ENCODE peak calls at places on chromosomes 11 and 22, in four cellular contexts. One of them, this sample, is unnamed.

GRCh38 chr11:66371627-66372415 is at the start of gene SLC29A2:
- DNase-seq in stomach: peak
- DNase-seq in adrenal gland: no peak
- DNase-seq in dorsolateral prefrontal cortex: peak
- DNase-seq in this sample: no peak

GRCh38 chr11:47183031-47183856 is 3.0 kb downstream of the PACSIN3 start:
- DNase-seq in adrenal gland: no peak
- DNase-seq in stomach: no peak
- DNase-seq in dorsolateral prefrontal cortex: no peak
- DNase-seq in this sample: no peak

GRCh38 chr22:27796118-27796517 is 5.4 kb downstream of the MN1 start:
- DNase-seq in dorsolateral prefrontal cortex: no peak
- DNase-seq in adrenal gland: no peak
- DNase-seq in stomach: no peak
- DNase-seq in this sample: no peak

GRCh38 chr22:21451545-21452520 is 15.4 kb upstream of the TMEM191C start:
- DNase-seq in adrenal gland: peak
- DNase-seq in stomach: peak
- DNase-seq in dorsolateral prefrontal cortex: no peak
- DNase-seq in this sample: peak

GRCh38 chr22:49261616-49262015 is 566.1 kb downstream of the BRD1 start:
- DNase-seq in adrenal gland: no peak
- DNase-seq in stomach: peak
- DNase-seq in dorsolateral prefrontal cortex: no peak
- DNase-seq in this sample: peak

GRCh38 chr11:110317516-110317932 is 21.1 kb upstream of the RDX start:
- DNase-seq in dorsolateral prefrontal cortex: no peak
- DNase-seq in stomach: no peak
- DNase-seq in adrenal gland: no peak
- DNase-seq in this sample: no peak

GRCh38 chr11:10322830-10323792 is 18.2 kb downstream of the ADM start:
- DNase-seq in dorsolateral prefrontal cortex: peak
- DNase-seq in stomach: peak
- DNase-seq in adrenal gland: peak
- DNase-seq in this sample: no peak

GRCh38 chr22:25704701-25705100 is 37.3 kb upstream of the MYO18B start:
- DNase-seq in dorsolateral prefrontal cortex: no peak
- DNase-seq in stomach: no peak
- DNase-seq in adrenal gland: no peak
- DNase-seq in this sample: no peak

GRCh38 chr11:35272391-35272821 is 133.4 kb downstream of the CD44 start:
- DNase-seq in dorsolateral prefrontal cortex: no peak
- DNase-seq in adrenal gland: no peak
- DNase-seq in stomach: no peak
- DNase-seq in this sample: no peak

GRCh38 chr11:69644071-69644961 is 3.4 kb downstream of the CCND1 start:
- DNase-seq in dorsolateral prefrontal cortex: no peak
- DNase-seq in adrenal gland: peak
- DNase-seq in stomach: peak
- DNase-seq in this sample: peak
- TF ChIP-seq CTCF in dorsolateral prefrontal cortex: peak
- TF ChIP-seq CTCF in adrenal gland: peak
- TF ChIP-seq CTCF in stomach: no peak
- TF ChIP-seq CTCF in this sample: peak

GRCh38 chr11:61294717-61295595 is at the start of gene VWCE:
- DNase-seq in stomach: peak
- DNase-seq in dorsolateral prefrontal cortex: peak
- DNase-seq in adrenal gland: peak
- DNase-seq in this sample: peak
- TF ChIP-seq CTCF in stomach: no peak
- TF ChIP-seq CTCF in dorsolateral prefrontal cortex: peak
- TF ChIP-seq CTCF in adrenal gland: peak
- TF ChIP-seq CTCF in this sample: peak

GRCh38 chr11:6682591-6682935 is 577 bp downstream of the MRPL17 start:
- DNase-seq in stomach: no peak
- DNase-seq in dorsolateral prefrontal cortex: no peak
- DNase-seq in adrenal gland: no peak
- DNase-seq in this sample: no peak

GRCh38 chr11:6682936-6683861 is at the start of gene MRPL17:
- DNase-seq in adrenal gland: peak
- DNase-seq in stomach: peak
- DNase-seq in dorsolateral prefrontal cortex: peak
- DNase-seq in this sample: peak

GRCh38 chr11:6677018-6677417 is 6.1 kb downstream of the MRPL17 start:
- DNase-seq in adrenal gland: no peak
- DNase-seq in stomach: no peak
- DNase-seq in dorsolateral prefrontal cortex: no peak
- DNase-seq in this sample: no peak

GRCh38 chr11:6681949-6682348 is 1.2 kb downstream of the MRPL17 start:
- DNase-seq in adrenal gland: no peak
- DNase-seq in stomach: no peak
- DNase-seq in dorsolateral prefrontal cortex: no peak
- DNase-seq in this sample: no peak

GRCh38 chr11:6681505-6681904 is 1.6 kb downstream of the MRPL17 start:
- DNase-seq in stomach: no peak
- DNase-seq in dorsolateral prefrontal cortex: no peak
- DNase-seq in adrenal gland: no peak
- DNase-seq in this sample: no peak
- TF ChIP-seq CTCF in stomach: no peak
- TF ChIP-seq CTCF in dorsolateral prefrontal cortex: no peak
- TF ChIP-seq CTCF in adrenal gland: no peak
- TF ChIP-seq CTCF in this sample: peak

GRCh38 chr22:23684051-23684450 is 6.8 kb upstream of the RGL4 start:
- DNase-seq in adrenal gland: peak
- DNase-seq in stomach: peak
- DNase-seq in dorsolateral prefrontal cortex: no peak
- DNase-seq in this sample: no peak

GRCh38 chr22:23684561-23685031 is 6.2 kb upstream of the RGL4 start:
- DNase-seq in stomach: peak
- DNase-seq in adrenal gland: peak
- DNase-seq in dorsolateral prefrontal cortex: no peak
- DNase-seq in this sample: no peak

GRCh38 chr22:23682827-23683355 is 7.9 kb upstream of the RGL4 start:
- DNase-seq in stomach: peak
- DNase-seq in dorsolateral prefrontal cortex: no peak
- DNase-seq in adrenal gland: no peak
- DNase-seq in this sample: no peak

GRCh38 chr22:23682082-23682481 is 8.7 kb upstream of the RGL4 start:
- DNase-seq in dorsolateral prefrontal cortex: no peak
- DNase-seq in stomach: no peak
- DNase-seq in adrenal gland: no peak
- DNase-seq in this sample: no peak

GRCh38 chr22:23683545-23683944 is 7.3 kb upstream of the RGL4 start:
- DNase-seq in stomach: peak
- DNase-seq in adrenal gland: peak
- DNase-seq in dorsolateral prefrontal cortex: no peak
- DNase-seq in this sample: no peak
- TF ChIP-seq CTCF in stomach: no peak
- TF ChIP-seq CTCF in adrenal gland: no peak
- TF ChIP-seq CTCF in dorsolateral prefrontal cortex: no peak
- TF ChIP-seq CTCF in this sample: no peak

DNA sequence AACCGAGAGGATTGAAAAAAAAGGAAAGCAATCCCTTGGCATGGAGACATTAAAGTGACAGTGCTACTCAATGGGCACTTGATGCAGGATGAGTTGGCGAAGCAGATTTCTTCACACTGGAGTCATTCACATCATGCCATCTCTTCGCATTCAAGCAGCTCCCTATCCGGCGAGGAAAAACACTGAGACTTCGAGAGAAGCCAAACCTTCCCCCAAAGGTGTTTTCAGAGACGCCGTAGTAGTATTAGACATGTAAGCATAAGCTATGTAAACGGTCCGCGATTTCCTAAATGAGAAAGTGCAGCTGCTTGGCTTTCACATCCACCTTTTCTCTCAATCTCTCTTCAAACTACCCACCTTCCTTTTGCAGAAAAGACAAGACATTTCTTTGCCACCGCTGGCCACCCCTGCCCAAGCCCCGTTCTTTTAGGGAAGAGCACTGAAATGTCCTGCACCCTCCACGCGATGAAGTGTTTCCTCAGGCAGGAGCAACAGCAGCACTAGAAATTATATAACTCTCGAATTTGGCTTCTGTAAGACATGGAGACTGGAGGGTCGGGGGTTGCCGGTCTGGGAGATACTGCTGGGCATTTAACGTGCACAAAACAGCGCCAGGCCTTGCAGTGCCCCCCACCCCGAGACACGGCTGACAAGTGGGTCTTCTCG is at the start of gene DLG2:
- DNase-seq in stomach: no peak
- DNase-seq in dorsolateral prefrontal cortex: peak
- DNase-seq in adrenal gland: peak
- DNase-seq in this sample: no peak
- TF ChIP-seq CTCF in stomach: no peak
- TF ChIP-seq CTCF in dorsolateral prefrontal cortex: no peak
- TF ChIP-seq CTCF in adrenal gland: no peak
- TF ChIP-seq CTCF in this sample: no peak

DNA sequence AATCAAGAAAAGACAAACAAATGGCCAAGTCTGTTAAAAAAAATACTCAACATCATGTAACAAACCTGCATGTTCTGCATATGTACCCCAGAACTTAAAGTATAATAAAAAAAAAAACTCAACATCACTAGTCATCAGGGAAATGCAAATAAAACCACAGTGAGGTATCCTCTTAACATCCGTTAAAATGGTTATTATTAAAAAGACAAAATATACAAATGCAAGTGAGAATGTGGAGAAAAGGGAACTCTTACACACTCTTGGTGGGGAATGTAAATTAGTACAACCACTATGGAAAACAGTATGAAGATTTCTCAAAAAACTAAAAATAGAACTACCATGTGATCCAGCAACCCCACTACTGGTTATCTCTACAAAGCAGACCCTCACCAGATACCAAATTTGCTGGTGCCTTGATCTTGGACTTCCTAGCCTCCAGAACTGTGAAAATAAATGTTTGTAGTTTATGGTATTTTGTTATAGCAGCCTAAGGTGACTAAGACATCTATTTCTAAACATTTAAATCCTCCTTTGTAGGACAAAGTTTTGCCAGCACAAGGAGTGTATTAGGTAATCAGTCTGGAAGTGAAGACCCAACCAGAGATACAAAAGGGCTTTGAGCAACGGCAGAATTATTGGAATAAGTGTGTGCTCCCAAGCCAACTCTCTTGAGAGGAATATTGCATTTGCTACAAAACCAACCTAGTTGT is 32.4 kb upstream of the SCUBE2 start:
- DNase-seq in adrenal gland: no peak
- DNase-seq in dorsolateral prefrontal cortex: no peak
- DNase-seq in stomach: no peak
- DNase-seq in this sample: no peak
- TF ChIP-seq CTCF in adrenal gland: no peak
- TF ChIP-seq CTCF in dorsolateral prefrontal cortex: no peak
- TF ChIP-seq CTCF in stomach: no peak
- TF ChIP-seq CTCF in this sample: no peak